ENCODE peak calls at places on chromosomes 3 and 15, in nine cellular contexts. J is heart left ventricle; G is IMR-90; F is pancreas; I is CD8-positive, alpha-beta T cell; V is fibroblast of mammary gland; Y is fibroblast of pulmonary artery; X is cardiac muscle cell; D is AG09309. K is an unnamed sample.

GRCh38 chr3:107928084-107928445 is 162.8 kb downstream of the CD47 start:
- DNase-seq in J (no peak), G (peak), F (no peak), I (no peak), V (peak), Y (peak), X (peak), D (peak), K (no peak)

GRCh38 chr3:127412578-127413317 is 124.9 kb upstream of the PRR20G start:
- DNase-seq in J (no peak), G (no peak), F (no peak), I (no peak), V (no peak), Y (no peak), X (no peak), D (no peak), K (peak)

GRCh38 chr15:47484997-47485396 is 232.3 kb upstream of the SEMA6D start:
- DNase-seq in J (no peak), G (peak), F (no peak), I (no peak), V (no peak), Y (no peak), X (no peak), D (no peak), K (no peak)

GRCh38 chr15:98807262-98807661 is 158.9 kb downstream of the IGF1R start:
- DNase-seq in J (no peak), G (peak), F (no peak), I (no peak), V (peak), Y (peak), X (no peak), D (peak), K (no peak)

GRCh38 chr3:85342915-85343314 is 384.1 kb downstream of the CADM2 start:
- DNase-seq in J (no peak), G (no peak), F (no peak), I (no peak), V (no peak), Y (no peak), X (peak), D (no peak), K (no peak)

GRCh38 chr3:167814441-167814951 is 79.0 kb downstream of the SERPINI1 start:
- DNase-seq in J (peak), G (peak), F (peak), I (no peak), V (peak), Y (peak), X (no peak), D (peak), K (no peak)

GRCh38 chr3:18758047-18758704 is 333.0 kb upstream of the SATB1 start:
- DNase-seq in J (no peak), G (no peak), F (peak), I (peak), V (peak), Y (peak), X (peak), D (peak), K (peak)

GRCh38 chr15:90873998-90874605 is 5.7 kb downstream of the FURIN start:
- DNase-seq in J (no peak), G (no peak), F (peak), I (no peak), V (no peak), Y (no peak), X (peak), D (no peak), K (peak)

GRCh38 chr3:105876745-105877624 is 8.2 kb upstream of the CBLB start:
- DNase-seq in J (no peak), G (no peak), F (no peak), I (no peak), V (no peak), Y (no peak), X (no peak), D (no peak), K (no peak)

GRCh38 chr3:100899440-100900091 is 93.7 kb downstream of the ABI3BP start:
- DNase-seq in J (no peak), G (no peak), F (no peak), I (no peak), V (peak), Y (peak), X (no peak), D (no peak), K (no peak)

GRCh38 chr3:100900671-100901070 is 92.5 kb downstream of the ABI3BP start:
- DNase-seq in J (no peak), G (peak), F (no peak), I (no peak), V (peak), Y (peak), X (no peak), D (no peak), K (no peak)

GRCh38 chr3:100896994-100897393 is 96.2 kb downstream of the ABI3BP start:
- DNase-seq in J (no peak), G (no peak), F (no peak), I (no peak), V (no peak), Y (no peak), X (no peak), D (no peak), K (no peak)

DNA sequence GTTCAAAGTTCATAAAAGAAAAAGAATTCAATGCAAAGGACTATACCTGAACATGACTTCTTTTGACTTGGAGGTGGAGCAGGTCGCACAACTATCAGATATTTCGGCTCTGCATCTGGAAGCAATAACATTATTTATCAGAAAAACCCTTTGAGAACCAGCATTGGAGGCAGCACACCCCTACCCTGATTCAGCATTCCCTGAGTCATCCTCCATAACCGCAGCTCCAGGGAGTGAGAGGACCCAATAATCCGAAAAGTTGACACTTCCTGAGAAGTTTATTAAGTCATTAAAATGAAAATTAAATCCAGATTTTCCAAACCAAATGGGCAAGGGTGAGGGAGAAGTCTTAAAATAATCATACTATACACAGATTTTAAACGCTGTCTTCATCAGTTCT is 90.6 kb downstream of the ABI3BP start:
- DNase-seq in J (no peak), G (peak), F (no peak), I (no peak), V (peak), Y (no peak), X (no peak), D (peak), K (no peak)
- H3K4me3 ChIP-seq in J (no peak), G (no peak), F (no peak), I (no peak), V (no peak), Y (no peak), X (no peak), D (no peak), K (no peak)

DNA sequence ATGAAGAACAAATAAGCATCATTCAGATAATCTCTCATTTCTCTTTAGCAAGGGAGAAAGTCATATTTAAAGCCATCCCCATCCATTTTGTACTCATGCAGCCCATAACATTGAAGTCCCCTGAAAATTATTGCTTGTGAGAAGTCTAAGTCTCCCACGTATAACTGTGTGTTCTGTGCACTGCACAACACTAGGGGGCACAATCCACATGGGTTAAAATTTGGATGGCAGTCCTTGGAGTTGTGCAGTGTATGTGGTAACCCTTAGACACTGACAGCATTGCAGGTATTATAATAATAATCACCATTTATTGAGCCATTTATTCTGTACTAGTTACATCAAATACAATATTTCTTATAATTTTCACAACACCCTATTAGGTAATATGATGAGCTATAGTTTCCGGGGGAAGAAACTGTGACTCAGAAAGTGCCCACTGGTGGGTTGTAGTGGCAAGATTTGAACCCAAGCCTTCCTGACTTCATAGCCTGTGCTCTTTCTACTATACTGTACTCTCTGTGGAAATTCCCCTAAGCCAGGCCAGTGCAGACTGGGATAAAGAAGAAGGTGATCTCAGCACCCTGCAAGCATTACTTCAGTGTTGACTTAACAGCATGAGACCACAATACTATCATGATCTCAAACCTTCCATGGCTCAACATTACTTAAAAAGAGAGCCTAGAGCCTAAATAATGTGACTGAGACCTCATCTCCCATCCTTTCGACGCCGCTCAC is 15.7 kb downstream of the KCNAB1 start:
- DNase-seq in J (no peak), G (no peak), F (no peak), I (no peak), V (peak), Y (peak), X (no peak), D (no peak), K (no peak)
- TF ChIP-seq CTCF in J (no peak), G (no peak), F (no peak), I (no peak), V (peak), Y (peak), X (peak), D (no peak), K (no peak)

DNA sequence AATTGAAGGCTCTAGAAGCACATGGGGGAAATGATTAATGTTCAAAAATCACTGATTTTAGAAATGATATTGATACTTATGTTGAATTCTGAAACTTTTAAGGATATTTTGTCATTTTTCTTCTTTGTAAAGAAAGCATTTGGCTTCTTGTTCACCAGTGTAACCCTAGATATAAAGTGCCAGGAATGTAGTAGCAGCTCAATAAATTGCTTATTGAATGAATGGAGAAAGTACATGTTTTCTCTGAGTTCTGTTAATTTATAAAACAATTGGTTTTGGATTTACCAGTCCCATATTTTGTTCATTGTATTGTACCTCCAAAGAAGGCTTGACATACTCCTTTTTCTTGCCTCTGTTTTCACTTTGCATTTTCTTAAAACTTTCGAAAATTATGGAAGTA is 2.4 kb downstream of the PLCL2 start:
- DNase-seq in J (no peak), G (no peak), F (no peak), I (no peak), V (no peak), Y (no peak), X (no peak), D (no peak), K (no peak)
- H3K4me3 ChIP-seq in J (peak), G (no peak), F (no peak), I (peak), V (no peak), Y (no peak), X (peak), D (no peak), K (no peak)

GRCh38 chr3:56251343-56251945 is 216.8 kb downstream of the ERC2 start:
- DNase-seq in J (no peak), G (peak), F (peak), I (no peak), V (peak), Y (peak), X (peak), D (peak), K (peak)
- TF ChIP-seq CTCF in J (peak), G (peak), F (peak), I (peak), V (peak), Y (peak), X (peak), D (peak), K (peak)

K was measured in lung.